ENCODE peak calls at places on chromosomes 6 and 20, in five cellular contexts. One of them, this sample, is unnamed.
A peak's percentile ranks its signal among the peaks of the same experiment; 100 is the strongest.

GRCh38 chr6:105485456-105485855 is 82.6 kb upstream of the PREP start:
- DNase-seq in IMR-90: no peak
- DNase-seq in HepG2: no peak
- DNase-seq in body of pancreas: no peak
- DNase-seq in esophagus muscularis mucosa: no peak
- DNase-seq in this sample: no peak

GRCh38 chr6:3278691-3279090 is 19.9 kb downstream of the PSMG4 start:
- DNase-seq in IMR-90: no peak
- DNase-seq in HepG2: no peak
- DNase-seq in body of pancreas: no peak
- DNase-seq in esophagus muscularis mucosa: no peak
- DNase-seq in this sample: no peak

GRCh38 chr6:90263653-90264052 is 33.0 kb downstream of the BACH2 start:
- DNase-seq in IMR-90: peak; percentile 92
- DNase-seq in HepG2: no peak
- DNase-seq in body of pancreas: no peak
- DNase-seq in esophagus muscularis mucosa: no peak
- DNase-seq in this sample: no peak

GRCh38 chr20:59810376-59811187 is 122.9 kb downstream of the SYCP2 start:
- DNase-seq in IMR-90: no peak
- DNase-seq in HepG2: no peak
- DNase-seq in body of pancreas: no peak
- DNase-seq in esophagus muscularis mucosa: peak; percentile 84
- DNase-seq in this sample: no peak

GRCh38 chr20:53940356-53940694 is 130.1 kb downstream of the BCAS1 start:
- DNase-seq in IMR-90: no peak
- DNase-seq in HepG2: no peak
- DNase-seq in body of pancreas: no peak
- DNase-seq in esophagus muscularis mucosa: peak; percentile 37
- DNase-seq in this sample: no peak

GRCh38 chr6:51868591-51869355 is 218.6 kb downstream of the PKHD1 start:
- DNase-seq in IMR-90: no peak
- DNase-seq in HepG2: no peak
- DNase-seq in body of pancreas: no peak
- DNase-seq in esophagus muscularis mucosa: no peak
- DNase-seq in this sample: no peak

GRCh38 chr6:41747256-41748101 is at the start of gene PGC:
- DNase-seq in IMR-90: no peak
- DNase-seq in HepG2: peak; percentile 99
- DNase-seq in body of pancreas: no peak
- DNase-seq in esophagus muscularis mucosa: no peak
- DNase-seq in this sample: no peak

GRCh38 chr6:96897396-96898240 is at the start of gene NDUFAF4:
- DNase-seq in IMR-90: peak; percentile 90
- DNase-seq in HepG2: peak; percentile 92
- DNase-seq in body of pancreas: peak; percentile 98
- DNase-seq in esophagus muscularis mucosa: peak; percentile 97
- DNase-seq in this sample: peak; percentile 94

GRCh38 chr20:35511814-35512420 is 17.5 kb downstream of the C20orf173 start:
- DNase-seq in IMR-90: peak; percentile 47
- DNase-seq in HepG2: peak; percentile 53
- DNase-seq in body of pancreas: peak; percentile 16
- DNase-seq in esophagus muscularis mucosa: no peak
- DNase-seq in this sample: peak; percentile 74

GRCh38 chr20:38212806-38213606 is 47.5 kb downstream of the KIAA1755 start:
- DNase-seq in IMR-90: no peak
- DNase-seq in HepG2: no peak
- DNase-seq in body of pancreas: no peak
- DNase-seq in esophagus muscularis mucosa: no peak
- DNase-seq in this sample: no peak

GRCh38 chr6:105600342-105601293 is 197.7 kb upstream of the PREP start:
- DNase-seq in IMR-90: peak; percentile 91
- DNase-seq in HepG2: no peak
- DNase-seq in body of pancreas: no peak
- DNase-seq in esophagus muscularis mucosa: no peak
- DNase-seq in this sample: no peak

GRCh38 chr6:127422791-127423190 is 36.4 kb downstream of the KIAA0408 start:
- DNase-seq in IMR-90: no peak
- DNase-seq in HepG2: no peak
- DNase-seq in body of pancreas: no peak
- DNase-seq in esophagus muscularis mucosa: no peak
- DNase-seq in this sample: no peak

GRCh38 chr20:9218412-9219001 is 149.6 kb downstream of the PLCB4 start:
- DNase-seq in IMR-90: peak; percentile 69
- DNase-seq in HepG2: no peak
- DNase-seq in body of pancreas: no peak
- DNase-seq in esophagus muscularis mucosa: no peak
- DNase-seq in this sample: no peak

GRCh38 chr6:158536891-158537798 is 22.7 kb upstream of the TMEM181 start:
- DNase-seq in IMR-90: no peak
- DNase-seq in HepG2: peak; percentile 56
- DNase-seq in body of pancreas: peak; percentile 54
- DNase-seq in esophagus muscularis mucosa: no peak
- DNase-seq in this sample: no peak

GRCh38 chr6:44497807-44498206 is 110.3 kb downstream of the CDC5L start:
- DNase-seq in IMR-90: no peak
- DNase-seq in HepG2: no peak
- DNase-seq in body of pancreas: no peak
- DNase-seq in esophagus muscularis mucosa: no peak
- DNase-seq in this sample: no peak

GRCh38 chr20:57748601-57749130 is 38.9 kb upstream of the PMEPA1 start:
- DNase-seq in IMR-90: peak; percentile 50
- DNase-seq in HepG2: peak; percentile 38
- DNase-seq in body of pancreas: peak; percentile 71
- DNase-seq in esophagus muscularis mucosa: no peak
- DNase-seq in this sample: peak; percentile 4

GRCh38 chr6:17820055-17820454 is 113.3 kb upstream of the NUP153 start:
- DNase-seq in IMR-90: peak; percentile 15
- DNase-seq in HepG2: peak; percentile 32
- DNase-seq in body of pancreas: no peak
- DNase-seq in esophagus muscularis mucosa: no peak
- DNase-seq in this sample: peak; percentile 51

GRCh38 chr6:101302593-101302992 is 90.9 kb upstream of the GRIK2 start:
- DNase-seq in IMR-90: no peak
- DNase-seq in HepG2: no peak
- DNase-seq in body of pancreas: no peak
- DNase-seq in esophagus muscularis mucosa: no peak
- DNase-seq in this sample: no peak

GRCh38 chr6:64034331-64034730 is 398.7 kb downstream of the PHF3 start:
- DNase-seq in IMR-90: peak; percentile 17
- DNase-seq in HepG2: no peak
- DNase-seq in body of pancreas: no peak
- DNase-seq in esophagus muscularis mucosa: no peak
- DNase-seq in this sample: no peak

GRCh38 chr20:13356087-13356486 is 135.0 kb downstream of the ISM1 start:
- DNase-seq in IMR-90: no peak
- DNase-seq in HepG2: peak; percentile 44
- DNase-seq in body of pancreas: no peak
- DNase-seq in esophagus muscularis mucosa: no peak
- DNase-seq in this sample: no peak

GRCh38 chr6:10613693-10614092 is 80.7 kb downstream of the C6orf52 start:
- DNase-seq in IMR-90: no peak
- DNase-seq in HepG2: no peak
- DNase-seq in body of pancreas: no peak
- DNase-seq in esophagus muscularis mucosa: no peak
- DNase-seq in this sample: no peak

GRCh38 chr20:49725694-49726093 is 12.0 kb upstream of the B4GALT5 start:
- DNase-seq in IMR-90: no peak
- DNase-seq in HepG2: no peak
- DNase-seq in body of pancreas: no peak
- DNase-seq in esophagus muscularis mucosa: no peak
- DNase-seq in this sample: no peak

GRCh38 chr20:32742322-32743236 is 688 bp downstream of the COMMD7 start:
- DNase-seq in IMR-90: no peak
- DNase-seq in HepG2: no peak
- DNase-seq in body of pancreas: no peak
- DNase-seq in esophagus muscularis mucosa: no peak
- DNase-seq in this sample: no peak

GRCh38 chr6:32868257-32868788 is 14.3 kb downstream of the PSMB9 start:
- DNase-seq in IMR-90: peak; percentile 65
- DNase-seq in HepG2: peak; percentile 71
- DNase-seq in body of pancreas: peak; percentile 86
- DNase-seq in esophagus muscularis mucosa: peak; percentile 93
- DNase-seq in this sample: peak; percentile 91

GRCh38 chr6:131877999-131878789 is 70.4 kb downstream of the ENPP1 start:
- DNase-seq in IMR-90: peak; percentile 19
- DNase-seq in HepG2: no peak
- DNase-seq in body of pancreas: no peak
- DNase-seq in esophagus muscularis mucosa: no peak
- DNase-seq in this sample: no peak

GRCh38 chr6:130122243-130122642 is 100.5 kb downstream of the SAMD3 start:
- DNase-seq in IMR-90: no peak
- DNase-seq in HepG2: no peak
- DNase-seq in body of pancreas: no peak
- DNase-seq in esophagus muscularis mucosa: no peak
- DNase-seq in this sample: no peak
- TF ChIP-seq POLR2A in IMR-90: no peak
- TF ChIP-seq POLR2A in HepG2: no peak
- TF ChIP-seq POLR2A in body of pancreas: no peak
- TF ChIP-seq POLR2A in esophagus muscularis mucosa: no peak
- TF ChIP-seq POLR2A in this sample: no peak

GRCh38 chr6:137217801-137218472 is 1.2 kb downstream of the IFNGR1 start:
- DNase-seq in IMR-90: peak; percentile 18
- DNase-seq in HepG2: peak; percentile 75
- DNase-seq in body of pancreas: peak; percentile 29
- DNase-seq in esophagus muscularis mucosa: no peak
- DNase-seq in this sample: peak; percentile 36
- TF ChIP-seq POLR2A in IMR-90: no peak
- TF ChIP-seq POLR2A in HepG2: no peak
- TF ChIP-seq POLR2A in body of pancreas: no peak
- TF ChIP-seq POLR2A in esophagus muscularis mucosa: no peak
- TF ChIP-seq POLR2A in this sample: no peak

GRCh38 chr6:30613251-30614043 is 3.6 kb downstream of the PPP1R10 start:
- DNase-seq in IMR-90: peak; percentile 52
- DNase-seq in HepG2: no peak
- DNase-seq in body of pancreas: no peak
- DNase-seq in esophagus muscularis mucosa: no peak
- DNase-seq in this sample: no peak

GRCh38 chr6:30614843-30615218 is 2.2 kb downstream of the PPP1R10 start:
- DNase-seq in IMR-90: peak; percentile 98
- DNase-seq in HepG2: peak; percentile 99
- DNase-seq in body of pancreas: peak; percentile 88
- DNase-seq in esophagus muscularis mucosa: peak; percentile 95
- DNase-seq in this sample: peak; percentile 97

GRCh38 chr6:30615219-30615957 is 1.7 kb downstream of the PPP1R10 start:
- DNase-seq in IMR-90: peak; percentile 91
- DNase-seq in HepG2: peak; percentile 83
- DNase-seq in body of pancreas: peak; percentile 57
- DNase-seq in esophagus muscularis mucosa: no peak
- DNase-seq in this sample: peak; percentile 83

GRCh38 chr6:30612687-30613248 is 4.3 kb downstream of the PPP1R10 start:
- DNase-seq in IMR-90: peak; percentile 58
- DNase-seq in HepG2: no peak
- DNase-seq in body of pancreas: no peak
- DNase-seq in esophagus muscularis mucosa: no peak
- DNase-seq in this sample: no peak

DNA sequence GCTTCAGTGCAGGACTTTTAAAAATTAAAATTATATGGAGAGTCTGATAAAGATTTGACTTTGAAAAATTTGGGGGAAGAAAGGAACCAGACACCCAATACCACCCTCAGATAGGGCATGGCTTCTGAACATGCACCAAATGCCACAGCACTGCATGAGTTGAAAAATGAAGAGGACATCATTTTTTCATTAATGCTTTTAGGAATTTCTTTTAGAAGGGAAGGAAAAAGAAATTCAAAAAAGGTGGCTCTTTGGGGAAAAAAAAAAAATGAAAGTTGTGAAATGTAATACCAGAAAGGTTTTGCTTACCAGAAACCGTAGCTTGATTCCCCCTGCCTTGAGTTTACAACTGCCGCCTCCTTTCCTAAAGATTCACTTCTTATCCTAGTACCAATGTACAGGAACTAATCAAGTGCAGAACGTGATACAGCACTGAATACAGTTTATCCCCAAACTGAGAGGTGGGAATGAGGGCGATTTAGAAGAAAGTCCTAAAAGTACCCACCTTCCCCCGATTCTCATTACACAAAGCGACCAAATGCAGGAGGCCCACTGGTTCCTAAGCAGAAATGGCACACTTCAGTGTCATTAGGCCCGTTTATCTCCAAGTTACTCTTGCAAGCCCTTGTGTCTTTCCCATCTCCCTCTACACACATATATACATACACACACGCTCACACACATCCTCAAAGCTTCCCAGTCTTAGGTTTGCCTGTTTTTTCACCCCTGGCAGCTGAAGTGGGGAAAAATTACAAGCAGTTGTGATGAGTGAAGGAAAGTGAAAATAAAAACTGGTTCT is 2.8 kb downstream of the PPP1R10 start:
- DNase-seq in IMR-90: no peak
- DNase-seq in HepG2: no peak
- DNase-seq in body of pancreas: no peak
- DNase-seq in esophagus muscularis mucosa: no peak
- DNase-seq in this sample: peak; percentile 65
- TF ChIP-seq POLR2A in IMR-90: no peak
- TF ChIP-seq POLR2A in HepG2: peak; percentile 53
- TF ChIP-seq POLR2A in body of pancreas: no peak
- TF ChIP-seq POLR2A in esophagus muscularis mucosa: no peak
- TF ChIP-seq POLR2A in this sample: no peak

GRCh38 chr6:150631982-150632642 is 32.4 kb downstream of the PLEKHG1 start:
- DNase-seq in IMR-90: no peak
- DNase-seq in HepG2: no peak
- DNase-seq in body of pancreas: no peak
- DNase-seq in esophagus muscularis mucosa: no peak
- DNase-seq in this sample: no peak

GRCh38 chr6:150631283-150631981 is 31.7 kb downstream of the PLEKHG1 start:
- DNase-seq in IMR-90: no peak
- DNase-seq in HepG2: no peak
- DNase-seq in body of pancreas: no peak
- DNase-seq in esophagus muscularis mucosa: no peak
- DNase-seq in this sample: no peak

GRCh38 chr6:150633466-150633795 is 33.7 kb downstream of the PLEKHG1 start:
- DNase-seq in IMR-90: no peak
- DNase-seq in HepG2: no peak
- DNase-seq in body of pancreas: no peak
- DNase-seq in esophagus muscularis mucosa: no peak
- DNase-seq in this sample: peak; percentile 29

GRCh38 chr6:150634641-150635292 is 35.1 kb downstream of the PLEKHG1 start:
- DNase-seq in IMR-90: no peak
- DNase-seq in HepG2: no peak
- DNase-seq in body of pancreas: no peak
- DNase-seq in esophagus muscularis mucosa: no peak
- DNase-seq in this sample: no peak

DNA sequence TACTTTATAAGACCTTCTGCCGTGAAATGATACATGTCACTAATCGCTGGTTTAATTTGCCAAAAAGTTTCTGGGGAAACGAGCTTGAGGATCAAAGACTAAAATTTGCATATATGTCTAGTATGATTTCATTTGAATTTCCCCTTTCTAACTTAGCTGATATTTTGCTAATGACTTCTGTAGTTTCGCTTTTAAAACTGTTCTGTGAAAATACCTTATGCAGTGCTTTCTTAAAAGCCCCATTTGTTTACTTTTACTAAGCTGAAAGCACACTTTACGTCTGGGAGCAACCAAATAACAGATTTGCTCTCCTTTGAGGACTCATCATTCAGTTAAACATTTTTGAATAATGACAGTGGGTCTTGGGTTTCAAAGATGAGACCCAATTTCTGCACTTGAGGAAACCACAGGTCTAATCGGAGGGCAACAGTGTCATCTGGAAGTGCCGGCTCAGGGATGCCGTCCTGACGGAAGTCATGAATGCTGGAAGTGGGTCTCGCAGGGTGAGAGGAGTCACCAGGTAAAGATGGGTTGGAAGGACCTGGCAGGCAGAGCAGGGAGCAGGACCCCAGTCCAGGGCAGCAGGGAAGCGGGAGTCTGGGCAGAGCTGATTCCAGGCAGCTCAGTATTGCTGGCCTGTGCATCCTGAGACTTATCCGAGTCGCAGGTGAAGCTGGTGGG is 33.2 kb downstream of the PLEKHG1 start:
- DNase-seq in IMR-90: no peak
- DNase-seq in HepG2: no peak
- DNase-seq in body of pancreas: no peak
- DNase-seq in esophagus muscularis mucosa: no peak
- DNase-seq in this sample: no peak
- TF ChIP-seq POLR2A in IMR-90: no peak
- TF ChIP-seq POLR2A in HepG2: no peak
- TF ChIP-seq POLR2A in body of pancreas: no peak
- TF ChIP-seq POLR2A in esophagus muscularis mucosa: no peak
- TF ChIP-seq POLR2A in this sample: no peak